ENCODE peak calls at places on chromosomes 16 and 17, in four cellular contexts. T is stimulated activated CD8-positive, alpha-beta memory T cell treated with anti-CD3 and anti-CD28 coated beads, Interleukin-12 subunit alpha, Interleukin-12 subunit beta, amount 100 ng/mL, for 4 hours; V is iris pigment epithelial cell; L is NCI-H2029. Z is an unnamed sample.
A peak's percentile ranks its signal among the peaks of the same experiment; 100 is the strongest.

GRCh38 chr17:42288985-42289862 is 926 bp downstream of the STAT5A start:
- DNase-seq in L (peak; percentile 78), V (no peak), T (peak; percentile 45), Z (no peak)

GRCh38 chr16:14097182-14097951 is 26.2 kb downstream of the MRTFB start:
- DNase-seq in L (peak; percentile 67), T (no peak), V (no peak), Z (peak; percentile 58)

GRCh38 chr16:12907670-12908233 is 6.4 kb downstream of the SHISA9 start:
- DNase-seq in T (no peak), L (no peak), V (peak; percentile 9), Z (peak; percentile 33)

GRCh38 chr16:25006504-25007055 is 8.6 kb downstream of the ARHGAP17 start:
- DNase-seq in L (no peak), V (peak; percentile 74), T (no peak), Z (peak; percentile 23)

GRCh38 chr16:77599793-77600415 is 122.4 kb upstream of the NUDT7 start:
- DNase-seq in T (no peak), L (no peak), V (peak; percentile 56), Z (peak; percentile 46)

GRCh38 chr16:56247808-56248207 is 56.5 kb downstream of the GNAO1 start:
- DNase-seq in L (no peak), T (no peak), V (no peak), Z (no peak)

GRCh38 chr17:43393944-43394482 is 4.8 kb upstream of the ARL4D start:
- DNase-seq in V (peak; percentile 70), L (peak; percentile 64), T (peak; percentile 61), Z (peak; percentile 83)

GRCh38 chr16:75113046-75113491 is 3.5 kb downstream of the LDHD start:
- DNase-seq in V (no peak), T (no peak), L (no peak), Z (no peak)

GRCh38 chr17:59008737-59009136 is 97.9 kb downstream of the TRIM37 start:
- DNase-seq in T (no peak), L (no peak), V (no peak), Z (no peak)

GRCh38 chr16:64304376-64304775 is 817.5 kb downstream of the CDH11 start:
- DNase-seq in V (no peak), T (no peak), L (no peak), Z (no peak)

GRCh38 chr16:76932541-76933211 is 258.3 kb upstream of the MON1B start:
- DNase-seq in T (no peak), V (peak; percentile 71), L (no peak), Z (peak; percentile 46)

GRCh38 chr17:2292100-2292499 is 11.5 kb downstream of the SMG6 start:
- DNase-seq in L (no peak), V (peak; percentile 57), T (no peak), Z (peak; percentile 55)

GRCh38 chr17:36936455-36936934 is 780 bp upstream of the LHX1 start:
- DNase-seq in T (no peak), V (no peak), L (no peak), Z (peak; percentile 70)

GRCh38 chr17:49438885-49439284 is 24.2 kb upstream of the PHB1 start:
- DNase-seq in V (no peak), L (no peak), T (no peak), Z (no peak)

GRCh38 chr16:75471723-75472634 is 7.5 kb upstream of the TMEM170A start:
- DNase-seq in V (peak; percentile 69), T (no peak), L (peak; percentile 24), Z (peak; percentile 58)

Z was measured in kidney tubule cell.